ENCODE peak calls at places on chromosomes 6 and 20, in four cellular contexts. U, H, N and L are unnamed samples.
A peak's percentile ranks its signal among the peaks of the same experiment; 100 is the strongest.

GRCh38 chr20:40945754-40946451 is 82.7 kb upstream of the TOP1 start:
- DNase-seq in N (peak; percentile 73), H (peak; percentile 57), U (peak; percentile 59), L (peak; percentile 72)

GRCh38 chr20:53839423-53840176 is 230.8 kb downstream of the BCAS1 start:
- DNase-seq in U (no peak), N (no peak), H (no peak), L (no peak)

GRCh38 chr20:49098136-49098535 is 52.0 kb downstream of the CSE1L start:
- DNase-seq in H (no peak), U (no peak), N (no peak), L (no peak)

GRCh38 chr6:78607188-78607587 is 260.2 kb upstream of the IRAK1BP1 start:
- DNase-seq in U (no peak), N (no peak), H (no peak), L (no peak)

GRCh38 chr6:126574301-126574700 is 234.4 kb downstream of the CENPW start:
- DNase-seq in H (no peak), N (no peak), U (no peak), L (no peak)

GRCh38 chr6:43523282-43523681 is 6.4 kb downstream of the POLR1C start:
- DNase-seq in U (no peak), H (no peak), N (no peak), L (no peak)

GRCh38 chr6:24673625-24674024 is 6.7 kb downstream of the ACOT13 start:
- DNase-seq in U (no peak), N (no peak), H (no peak), L (no peak)

GRCh38 chr6:131116755-131117360 is 18.4 kb upstream of the AKAP7 start:
- DNase-seq in U (peak; percentile 53), N (no peak), H (peak; percentile 55), L (peak; percentile 68)

GRCh38 chr20:48932375-48932941 is 10.9 kb downstream of the ARFGEF2 start:
- DNase-seq in N (no peak), H (no peak), U (no peak), L (peak; percentile 80)

GRCh38 chr6:36309212-36309611 is 27.5 kb downstream of the BNIP5 start:
- DNase-seq in N (no peak), H (no peak), U (no peak), L (no peak)

GRCh38 chr20:64051532-64052325 is 2.3 kb upstream of the SOX18 start:
- DNase-seq in U (no peak), N (no peak), H (no peak), L (no peak)

GRCh38 chr20:14481863-14482262 is 144.5 kb upstream of the FLRT3 start:
- DNase-seq in U (no peak), H (no peak), N (no peak), L (no peak)

GRCh38 chr6:163078712-163079111 is 335.8 kb upstream of the QKI start:
- DNase-seq in N (no peak), H (no peak), U (no peak), L (no peak)

GRCh38 chr20:14434379-14435136 is 97.1 kb upstream of the FLRT3 start:
- DNase-seq in N (no peak), H (no peak), U (peak; percentile 19), L (no peak)

GRCh38 chr6:159951772-159952171 is 17.1 kb upstream of the IGF2R start:
- DNase-seq in U (no peak), H (no peak), N (no peak), L (no peak)

GRCh38 chr6:105892577-105893262 is 193.4 kb upstream of the PRDM1 start:
- DNase-seq in N (no peak), U (no peak), H (peak; percentile 68), L (peak; percentile 38)

GRCh38 chr20:49872056-49872455 is 43.3 kb downstream of the SPATA2 start:
- DNase-seq in U (no peak), H (no peak), N (no peak), L (no peak)

GRCh38 chr6:41705996-41706835 is 29.2 kb downstream of the TFEB start:
- DNase-seq in U (peak; percentile 69), N (peak; percentile 81), H (peak; percentile 78), L (peak; percentile 67)

GRCh38 chr20:38581013-38581412 is at the start of gene ADIG:
- DNase-seq in H (no peak), N (no peak), U (no peak), L (peak; percentile 44)

GRCh38 chr6:26243742-26244141 is 121.3 kb upstream of the BTN3A2 start:
- DNase-seq in N (no peak), U (no peak), H (no peak), L (no peak)

GRCh38 chr6:12555267-12555666 is 161.3 kb upstream of the PHACTR1 start:
- DNase-seq in H (no peak), N (no peak), U (no peak), L (no peak)

GRCh38 chr20:32455901-32456701 is 98.0 kb downstream of the ASXL1 start:
- DNase-seq in H (no peak), U (no peak), N (no peak), L (no peak)

GRCh38 chr6:149015877-149016525 is 269.2 kb downstream of the UST start:
- DNase-seq in H (no peak), N (no peak), U (no peak), L (no peak)

GRCh38 chr6:25025248-25025918 is 89.6 kb upstream of the RIPOR2 start:
- DNase-seq in H (peak; percentile 24), U (no peak), N (no peak), L (no peak)

GRCh38 chr20:40019510-40019909 is 669.5 kb downstream of the MAFB start:
- DNase-seq in N (no peak), H (no peak), U (no peak), L (no peak)

GRCh38 chr6:120378582-120379220 is 955.6 kb downstream of the TBC1D32 start:
- DNase-seq in U (peak; percentile 42), H (peak; percentile 16), N (no peak), L (peak; percentile 72)

GRCh38 chr6:154466139-154466538 is 44.3 kb downstream of the CNKSR3 start:
- DNase-seq in H (no peak), N (no peak), U (no peak), L (no peak)

GRCh38 chr20:4867036-4867435 is 134.3 kb downstream of the SLC23A2 start:
- DNase-seq in H (no peak), U (no peak), N (no peak), L (no peak)

GRCh38 chr20:10611357-10611756 is 62.4 kb downstream of the JAG1 start:
- DNase-seq in N (peak; percentile 78), H (peak; percentile 18), U (peak; percentile 58), L (peak; percentile 44)

GRCh38 chr20:5039255-5039657 is 37.9 kb upstream of the SLC23A2 start:
- DNase-seq in U (no peak), H (no peak), N (no peak), L (no peak)

GRCh38 chr6:33696538-33697518 is 14.7 kb downstream of the UQCC2 start:
- DNase-seq in U (no peak), H (no peak), N (no peak), L (no peak)

GRCh38 chr6:10800810-10801209 is 37.5 kb downstream of the MAK start:
- DNase-seq in H (no peak), U (peak; percentile 47), N (no peak), L (peak; percentile 68)

GRCh38 chr6:36633915-36634314 is 39.8 kb downstream of the SRSF3 start:
- DNase-seq in H (no peak), N (no peak), U (no peak), L (peak; percentile 70)

GRCh38 chr6:122394016-122394415 is 5.4 kb upstream of the HSF2 start:
- DNase-seq in H (no peak), N (no peak), U (no peak), L (no peak)

GRCh38 chr6:122388945-122389344 is 10.5 kb upstream of the HSF2 start:
- DNase-seq in U (no peak), H (no peak), N (no peak), L (no peak)

GRCh38 chr6:122392564-122393338 is 6.7 kb upstream of the HSF2 start:
- DNase-seq in H (no peak), N (no peak), U (no peak), L (no peak)

GRCh38 chr6:122389704-122390103 is 9.7 kb upstream of the HSF2 start:
- DNase-seq in N (no peak), U (no peak), H (no peak), L (peak; percentile 23)

DNA sequence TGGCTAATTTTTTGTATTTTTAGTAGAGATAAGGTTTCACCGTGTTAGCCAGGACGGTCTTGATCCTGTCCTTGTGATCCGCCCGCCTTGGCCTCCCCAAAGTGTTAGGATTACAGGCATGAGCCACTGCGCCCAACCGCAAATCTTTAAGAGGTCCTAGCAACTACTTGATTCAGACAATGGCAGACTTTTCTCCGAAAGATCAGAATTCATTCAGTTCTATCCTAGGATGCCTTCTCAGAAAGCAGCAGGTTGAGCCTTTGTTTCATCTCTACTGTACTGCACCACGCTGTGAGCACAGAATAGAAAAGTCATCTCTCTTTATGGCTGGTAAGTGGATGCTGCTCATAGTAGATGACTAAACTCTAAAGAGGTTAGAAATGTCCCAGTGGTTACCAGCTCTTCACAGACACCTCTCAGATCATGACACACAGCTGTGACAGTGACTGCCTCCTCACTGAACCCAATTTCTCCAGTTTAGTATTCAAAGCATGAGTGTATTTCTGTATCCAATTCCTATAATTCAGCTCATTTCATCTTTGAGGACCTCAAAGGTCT is 6.0 kb upstream of the HSF2 start:
- DNase-seq in H (peak; percentile 64), N (no peak), U (no peak), L (no peak)
- TF ChIP-seq ESRRA in H (no peak), N (no peak), U (no peak), L (no peak)

DNA sequence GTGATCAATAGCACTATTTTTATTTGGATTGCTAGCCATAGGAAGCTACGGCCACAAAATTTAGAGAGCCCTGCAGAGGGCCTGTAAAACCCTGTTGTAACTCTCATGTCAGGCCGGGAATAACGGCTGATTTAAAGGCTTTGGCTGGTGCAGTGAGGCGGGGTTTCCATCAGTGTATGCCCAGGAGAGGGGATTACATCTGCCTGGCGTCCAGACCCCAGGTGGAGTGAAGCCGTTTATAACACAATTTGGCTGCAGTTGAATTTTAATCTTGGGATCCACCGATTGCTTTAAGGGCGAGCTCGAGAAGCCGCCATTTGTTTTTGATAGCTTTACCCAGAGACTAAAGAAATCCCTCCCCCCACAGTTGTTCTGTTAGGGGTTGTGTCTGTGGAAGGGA is 29.1 kb upstream of the APCDD1L start:
- DNase-seq in H (no peak), N (no peak), U (no peak), L (no peak)
- TF ChIP-seq ESRRA in H (no peak), N (no peak), U (no peak), L (no peak)

GRCh38 chr6:53280207-53280606 is 68.5 kb downstream of the ELOVL5 start:
- DNase-seq in H (no peak), N (no peak), U (no peak), L (no peak)
- TF ChIP-seq ESRRA in H (no peak), N (no peak), U (no peak), L (no peak)

DNA sequence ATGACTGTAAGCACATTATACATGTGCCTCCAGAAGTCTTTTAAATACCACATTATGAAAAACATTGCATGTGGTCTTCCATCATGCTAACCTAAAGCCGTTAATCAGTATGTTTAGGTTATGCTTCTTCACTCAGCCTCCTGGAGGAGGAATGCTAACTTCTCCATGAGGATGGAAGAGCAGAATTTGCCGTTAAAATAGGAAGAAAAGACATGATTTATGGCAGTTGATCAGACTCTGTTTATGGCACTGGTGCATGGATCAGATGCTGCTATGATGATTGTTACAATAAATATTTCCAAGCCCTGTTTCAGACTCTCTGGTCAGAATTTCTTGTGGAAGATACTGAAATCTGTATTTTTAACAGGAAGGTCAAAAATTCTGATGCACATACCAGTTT is 31.7 kb downstream of the MAP3K4 start:
- DNase-seq in U (no peak), H (no peak), N (no peak), L (no peak)
- TF ChIP-seq ESRRA in U (no peak), H (no peak), N (no peak), L (no peak)